ENCODE peak calls at places on chromosomes 12 and 14, in eight cellular contexts. Q is CD8-positive, alpha-beta T cell; H is mesendoderm; C is aorta; B is esophagus squamous epithelium; F is endothelial cell of umbilical vein; R is GM23338; X is ovary. J is an unnamed sample.

GRCh38 chr12:49961993-49962764 is 507 bp downstream of the AQP5 start:
- DNase-seq in Q (no peak), H (no peak), C (peak; percentile 61), B (no peak), F (no peak), R (peak; percentile 66), X (no peak), J (no peak)

GRCh38 chr12:122836027-122836921 is 1.0 kb downstream of the HIP1R start:
- DNase-seq in Q (peak; percentile 36), H (peak; percentile 12), C (peak; percentile 70), B (no peak), F (peak; percentile 73), R (peak; percentile 33), X (no peak), J (peak; percentile 29)

GRCh38 chr12:27277846-27278260 is 33.8 kb downstream of the STK38L start:
- DNase-seq in Q (no peak), H (peak; percentile 73), C (no peak), B (no peak), F (peak; percentile 74), R (peak; percentile 59), X (no peak), J (no peak)

GRCh38 chr14:89304972-89305703 is 111.9 kb downstream of the FOXN3 start:
- DNase-seq in Q (no peak), H (peak; percentile 58), C (no peak), B (no peak), F (peak; percentile 75), R (no peak), X (peak; percentile 57), J (no peak)

GRCh38 chr12:103780992-103781391 is 60.0 kb downstream of the NT5DC3 start:
- DNase-seq in Q (no peak), H (no peak), C (no peak), B (no peak), F (no peak), R (no peak), X (no peak), J (no peak)

GRCh38 chr14:99189201-99189801 is 82.7 kb downstream of the BCL11B start:
- DNase-seq in Q (no peak), H (no peak), C (no peak), B (no peak), F (no peak), R (no peak), X (no peak), J (peak; percentile 46)

GRCh38 chr14:70789961-70790360 is 19.4 kb downstream of the MAP3K9 start:
- DNase-seq in Q (no peak), H (no peak), C (no peak), B (no peak), F (no peak), R (no peak), X (no peak), J (no peak)

GRCh38 chr12:91772411-91772810 is 373.2 kb downstream of the BTG1 start:
- DNase-seq in Q (no peak), H (no peak), C (no peak), B (no peak), F (no peak), R (no peak), X (no peak), J (no peak)

GRCh38 chr12:55738113-55739024 is 4.6 kb upstream of the GDF11 start:
- DNase-seq in Q (peak; percentile 64), H (peak; percentile 98), C (peak; percentile 92), B (peak; percentile 52), F (peak; percentile 90), R (peak; percentile 98), X (peak; percentile 90), J (peak; percentile 68)

GRCh38 chr12:13218641-13219040 is 22.1 kb downstream of the EMP1 start:
- DNase-seq in Q (no peak), H (no peak), C (no peak), B (no peak), F (no peak), R (no peak), X (no peak), J (no peak)

GRCh38 chr12:54658306-54659264 is 10.4 kb upstream of the DCD start:
- DNase-seq in Q (peak; percentile 16), H (peak; percentile 89), C (no peak), B (no peak), F (peak; percentile 26), R (peak; percentile 89), X (no peak), J (peak; percentile 50)

GRCh38 chr14:61221906-61222305 is 59.2 kb downstream of the TMEM30B start:
- DNase-seq in Q (no peak), H (no peak), C (no peak), B (no peak), F (no peak), R (no peak), X (no peak), J (no peak)

GRCh38 chr12:114006482-114007425 is 40.6 kb upstream of the RBM19 start:
- DNase-seq in Q (no peak), H (peak; percentile 7), C (no peak), B (no peak), F (no peak), R (peak; percentile 31), X (no peak), J (no peak)

GRCh38 chr14:54650331-54651017 is 83.5 kb downstream of the SAMD4A start:
- DNase-seq in Q (no peak), H (peak; percentile 85), C (peak; percentile 78), B (peak; percentile 4), F (peak; percentile 93), R (peak; percentile 35), X (no peak), J (no peak)

GRCh38 chr12:69689638-69690037 is 9.5 kb downstream of the BEST3 start:
- DNase-seq in Q (no peak), H (peak; percentile 33), C (no peak), B (no peak), F (no peak), R (peak; percentile 50), X (no peak), J (no peak)

GRCh38 chr12:19689801-19690472 is 250.6 kb downstream of the AEBP2 start:
- DNase-seq in Q (no peak), H (no peak), C (no peak), B (no peak), F (no peak), R (no peak), X (no peak), J (no peak)

GRCh38 chr12:89101440-89101839 is 250.9 kb downstream of the DUSP6 start:
- DNase-seq in Q (no peak), H (no peak), C (no peak), B (no peak), F (peak; percentile 63), R (no peak), X (no peak), J (no peak)

GRCh38 chr12:131176926-131177325 is 223.2 kb downstream of the ADGRD1 start:
- DNase-seq in Q (no peak), H (no peak), C (no peak), B (no peak), F (no peak), R (no peak), X (no peak), J (no peak)

GRCh38 chr14:100393906-100394732 is 71.0 kb downstream of the SLC25A47 start:
- DNase-seq in Q (no peak), H (peak; percentile 82), C (no peak), B (no peak), F (no peak), R (no peak), X (no peak), J (no peak)
- H3K27ac ChIP-seq in Q (no peak overlapping the region), H (peak overlapping the region; percentile 26), C (no peak overlapping the region), B (no peak overlapping the region), F (no peak overlapping the region), R (no peak overlapping the region), X (no peak overlapping the region), J (no peak overlapping the region)

GRCh38 chr12:109833307-109834189 is at the start of gene TRPV4:
- DNase-seq in Q (no peak), H (peak; percentile 61), C (no peak), B (no peak), F (peak; percentile 64), R (peak; percentile 78), X (peak; percentile 51), J (no peak)
- H3K4me3 ChIP-seq in Q (no peak within 1 kb of the TSS), H (peak within 1 kb of the TSS; percentile 28), C (peak within 1 kb of the TSS; percentile 32), B (peak within 1 kb of the TSS; percentile 50), F (peak within 1 kb of the TSS; percentile 58), R (peak within 1 kb of the TSS; percentile 57), X (no peak within 1 kb of the TSS), J (no peak within 1 kb of the TSS)

GRCh38 chr14:21258889-21259787 is 10.1 kb downstream of the HNRNPC start:
- DNase-seq in Q (no peak), H (no peak), C (no peak), B (no peak), F (no peak), R (no peak), X (no peak), J (no peak)

GRCh38 chr14:21255385-21256101 is 13.7 kb downstream of the HNRNPC start:
- DNase-seq in Q (no peak), H (no peak), C (no peak), B (no peak), F (peak; percentile 18), R (no peak), X (no peak), J (no peak)

GRCh38 chr14:21258194-21258888 is 10.9 kb downstream of the HNRNPC start:
- DNase-seq in Q (no peak), H (no peak), C (no peak), B (no peak), F (no peak), R (no peak), X (no peak), J (no peak)

GRCh38 chr14:21257395-21258193 is 11.6 kb downstream of the HNRNPC start:
- DNase-seq in Q (no peak), H (no peak), C (peak; percentile 40), B (no peak), F (no peak), R (no peak), X (no peak), J (no peak)

DNA sequence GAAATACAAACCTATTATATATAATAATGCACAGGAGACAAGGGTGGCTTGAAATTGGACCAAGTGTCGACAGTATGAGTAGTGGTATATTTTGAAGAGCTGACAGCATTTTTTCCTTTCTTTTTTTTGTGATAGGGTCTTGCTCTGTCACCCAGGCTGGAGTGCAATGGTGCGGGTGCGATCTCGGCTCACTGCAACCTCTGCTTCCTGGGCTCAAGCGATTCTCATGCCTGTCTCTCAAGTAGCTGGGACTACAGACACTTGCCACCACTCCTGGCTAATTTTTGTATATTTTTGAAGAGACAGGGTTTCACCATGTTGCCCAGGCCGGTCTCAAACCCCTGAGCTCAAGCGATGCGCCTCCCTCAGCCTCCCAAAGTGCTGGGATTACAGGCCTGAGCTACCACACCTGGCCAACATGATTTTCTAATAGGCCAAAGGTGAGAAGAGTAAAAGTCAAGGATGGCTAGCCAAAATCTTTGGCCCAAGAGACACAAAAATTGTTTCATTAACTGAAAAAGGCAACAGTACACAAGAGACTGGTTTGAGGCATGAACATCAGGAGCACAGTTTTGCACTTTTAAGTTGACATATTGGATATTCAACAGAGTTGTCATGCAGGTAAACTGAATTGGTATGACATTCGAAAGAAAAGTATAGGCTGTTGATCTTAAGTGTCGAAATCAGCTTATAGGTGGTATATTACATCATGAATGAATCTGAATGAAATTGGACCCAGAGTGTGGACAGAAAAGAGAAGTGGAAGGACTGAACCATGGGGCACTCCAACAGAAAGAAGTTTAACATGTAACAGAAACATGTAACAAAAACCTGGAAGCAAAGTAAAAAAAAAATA is 12.5 kb downstream of the HNRNPC start:
- DNase-seq in Q (no peak), H (no peak), C (peak; percentile 36), B (no peak), F (no peak), R (no peak), X (no peak), J (no peak)
- H3K4me1 ChIP-seq in Q (peaks cover 80% of the 10 kb centered on the region), H (no peaks in the 10 kb centered on the region), C (peaks cover 5% of the 10 kb centered on the region), B (peaks cover 42% of the 10 kb centered on the region), F (peaks cover 2% of the 10 kb centered on the region), R (peaks cover 15% of the 10 kb centered on the region), X (peaks cover 13% of the 10 kb centered on the region), J (peaks cover 75% of the 10 kb centered on the region)

GRCh38 chr12:52434760-52435530 is 774 bp upstream of the KRT75 start:
- DNase-seq in Q (no peak), H (no peak), C (no peak), B (no peak), F (no peak), R (no peak), X (no peak), J (no peak)
- H3K27ac ChIP-seq in Q (no peak overlapping the region), H (no peak overlapping the region), C (no peak overlapping the region), B (no peak overlapping the region), F (no peak overlapping the region), R (no peak overlapping the region), X (no peak overlapping the region), J (no peak overlapping the region)